ENCODE peak calls at places on chromosomes 1 and 21, in nine cellular contexts. J, N, C, R, A, D, T, G and U are unnamed samples.

GRCh38 chr1:209156991-209157390 is 426.5 kb upstream of the CAMK1G start:
- DNase-seq in J (no peak), N (no peak), C (no peak), R (no peak), A (no peak), D (no peak), T (no peak), G (no peak), U (no peak)

GRCh38 chr1:3869751-3870301 is 12.6 kb downstream of the DFFB start:
- DNase-seq in J (no peak), N (no peak), C (peak), R (no peak), A (no peak), D (peak), T (no peak), G (peak), U (no peak)

GRCh38 chr21:38841472-38841871 is 35.7 kb downstream of the ETS2 start:
- DNase-seq in J (no peak), N (no peak), C (no peak), R (no peak), A (no peak), D (no peak), T (no peak), G (no peak), U (no peak)

GRCh38 chr1:1629430-1630190 is 2.4 kb upstream of the MMP23B start:
- DNase-seq in J (no peak), N (peak), C (no peak), R (peak), A (no peak), D (no peak), T (peak), G (no peak), U (no peak)

GRCh38 chr21:46119565-46120271 is 21.8 kb downstream of the COL6A2 start:
- DNase-seq in J (no peak), N (no peak), C (no peak), R (no peak), A (no peak), D (no peak), T (peak), G (no peak), U (no peak)

GRCh38 chr1:177385760-177386698 is 215.3 kb downstream of the BRINP2 start:
- DNase-seq in J (no peak), N (no peak), C (peak), R (no peak), A (no peak), D (no peak), T (no peak), G (no peak), U (no peak)

GRCh38 chr1:11655263-11656079 is 794 bp downstream of the FBXO44 start:
- DNase-seq in J (no peak), N (peak), C (no peak), R (no peak), A (peak), D (no peak), T (no peak), G (no peak), U (no peak)

GRCh38 chr1:179831225-179831624 is 46.4 kb downstream of the TOR1AIP2 start:
- DNase-seq in J (no peak), N (no peak), C (no peak), R (no peak), A (no peak), D (no peak), T (no peak), G (no peak), U (no peak)

GRCh38 chr1:200154069-200154767 is 126.7 kb downstream of the NR5A2 start:
- DNase-seq in J (no peak), N (peak), C (no peak), R (peak), A (no peak), D (peak), T (no peak), G (peak), U (peak)

GRCh38 chr1:156126043-156126700 is 11.7 kb downstream of the LMNA start:
- DNase-seq in J (no peak), N (peak), C (peak), R (peak), A (peak), D (peak), T (peak), G (peak), U (peak)

GRCh38 chr1:90802622-90803021 is 85.5 kb upstream of the BARHL2 start:
- DNase-seq in J (no peak), N (no peak), C (no peak), R (no peak), A (no peak), D (no peak), T (no peak), G (no peak), U (no peak)

GRCh38 chr1:94623560-94624148 is 82.1 kb upstream of the F3 start:
- DNase-seq in J (no peak), N (no peak), C (peak), R (no peak), A (no peak), D (peak), T (peak), G (peak), U (peak)

GRCh38 chr1:5906966-5907365 is 85.3 kb downstream of the NPHP4 start:
- DNase-seq in J (no peak), N (no peak), C (no peak), R (no peak), A (no peak), D (no peak), T (no peak), G (no peak), U (no peak)

GRCh38 chr1:89363196-89363595 is 663 bp upstream of the GBP6 start:
- DNase-seq in J (no peak), N (no peak), C (peak), R (no peak), A (no peak), D (peak), T (no peak), G (peak), U (no peak)

GRCh38 chr1:152182431-152182830 is 23.4 kb upstream of the RPTN start:
- DNase-seq in J (peak), N (peak), C (peak), R (peak), A (peak), D (peak), T (no peak), G (peak), U (no peak)

GRCh38 chr1:68232354-68233148 is at the start of gene WLS:
- DNase-seq in J (peak), N (no peak), C (peak), R (peak), A (peak), D (peak), T (peak), G (peak), U (peak)

GRCh38 chr21:44891631-44892031 is 18.1 kb upstream of the PTTG1IP start:
- DNase-seq in J (no peak), N (no peak), C (no peak), R (no peak), A (no peak), D (no peak), T (no peak), G (no peak), U (no peak)

GRCh38 chr1:229133151-229133550 is 137.8 kb upstream of the RAB4A start:
- DNase-seq in J (no peak), N (no peak), C (no peak), R (no peak), A (no peak), D (no peak), T (no peak), G (no peak), U (peak)

GRCh38 chr1:97053275-97053674 is 331.7 kb downstream of the PTBP2 start:
- DNase-seq in J (no peak), N (no peak), C (no peak), R (no peak), A (no peak), D (no peak), T (no peak), G (no peak), U (no peak)

GRCh38 chr1:58726581-58726980 is 26.7 kb upstream of the MYSM1 start:
- DNase-seq in J (no peak), N (no peak), C (no peak), R (no peak), A (no peak), D (no peak), T (no peak), G (no peak), U (no peak)

GRCh38 chr1:67898033-67898726 is 64.9 kb upstream of the GNG12 start:
- DNase-seq in J (no peak), N (no peak), C (no peak), R (no peak), A (no peak), D (peak), T (no peak), G (no peak), U (peak)

GRCh38 chr1:234322979-234323378 is 50.3 kb upstream of the COA6 start:
- DNase-seq in J (no peak), N (peak), C (peak), R (no peak), A (no peak), D (peak), T (peak), G (peak), U (no peak)

GRCh38 chr21:40177979-40178378 is 310.7 kb downstream of the PCP4 start:
- DNase-seq in J (no peak), N (no peak), C (no peak), R (no peak), A (peak), D (no peak), T (no peak), G (no peak), U (no peak)

GRCh38 chr1:22753396-22754083 is 42.9 kb downstream of the EPHB2 start:
- DNase-seq in J (no peak), N (no peak), C (no peak), R (no peak), A (no peak), D (no peak), T (no peak), G (peak), U (no peak)

GRCh38 chr1:12658531-12659453 is 14.9 kb downstream of the AADACL4 start:
- DNase-seq in J (peak), N (peak), C (peak), R (peak), A (peak), D (peak), T (peak), G (peak), U (peak)

GRCh38 chr1:150887018-150887417 is at the start of gene CTXND2:
- DNase-seq in J (no peak), N (no peak), C (no peak), R (no peak), A (no peak), D (peak), T (no peak), G (peak), U (peak)

GRCh38 chr1:48250572-48250971 is 28.1 kb downstream of the SLC5A9 start:
- DNase-seq in J (no peak), N (no peak), C (no peak), R (no peak), A (peak), D (no peak), T (no peak), G (no peak), U (no peak)